ENCODE peak calls at places on chromosomes 11 and 22, in four cellular contexts. I, J, C and P are unnamed samples.

GRCh38 chr22:31229402-31230140 is 17.5 kb downstream of the LIMK2 start:
- DNase-seq in I (no peak), C (peak; percentile 75), J (peak; percentile 59), P (peak; percentile 81)

GRCh38 chr22:22700631-22701030 is 56.2 kb downstream of the GGTLC2 start:
- DNase-seq in C (no peak), I (no peak), J (no peak), P (no peak)

GRCh38 chr22:32177221-32177765 is 18.2 kb upstream of the C22orf42 start:
- DNase-seq in C (no peak), I (no peak), J (no peak), P (no peak)

GRCh38 chr11:118872403-118872821 is 11.3 kb upstream of the CXCR5 start:
- DNase-seq in I (no peak), C (no peak), J (no peak), P (no peak)

GRCh38 chr22:16838073-16838472 is 12.9 kb upstream of the XKR3 start:
- DNase-seq in J (no peak), I (no peak), C (no peak), P (no peak)

GRCh38 chr11:83464181-83464580 is 178.0 kb upstream of the CCDC90B start:
- DNase-seq in J (no peak), C (no peak), I (no peak), P (no peak)

GRCh38 chr11:102061276-102061675 is 14.0 kb downstream of the CFAP300 start:
- DNase-seq in C (no peak), I (no peak), J (no peak), P (no peak)

GRCh38 chr11:72553748-72554147 is 119.4 kb upstream of the CLPB start:
- DNase-seq in C (no peak), I (no peak), J (no peak), P (no peak)

GRCh38 chr11:15053201-15053685 is 20.1 kb upstream of the CALCB start:
- DNase-seq in J (no peak), C (no peak), I (no peak), P (no peak)

GRCh38 chr11:131491503-131491902 is 121.1 kb downstream of the NTM start:
- DNase-seq in J (no peak), C (no peak), I (no peak), P (no peak)

GRCh38 chr22:48699531-48699930 is 1128.1 kb downstream of the BRD1 start:
- DNase-seq in C (no peak), I (no peak), J (no peak), P (no peak)

GRCh38 chr11:44949160-44950035 is 1.3 kb downstream of the TP53I11 start:
- DNase-seq in C (peak; percentile 33), J (no peak), I (no peak), P (no peak)

GRCh38 chr11:118705796-118706545 is 26.5 kb upstream of the TREH start:
- DNase-seq in C (no peak), J (no peak), I (no peak), P (no peak)

GRCh38 chr11:26676641-26677040 is 45.2 kb downstream of the SLC5A12 start:
- DNase-seq in C (no peak), J (no peak), I (no peak), P (no peak)

GRCh38 chr11:16902979-16903378 is 111.2 kb downstream of the PLEKHA7 start:
- DNase-seq in J (no peak), I (no peak), C (no peak), P (no peak)

GRCh38 chr11:59862252-59862651 is 4.0 kb downstream of the TCN1 start:
- DNase-seq in C (no peak), I (no peak), J (no peak), P (no peak)

GRCh38 chr11:63020671-63021255 is 5.1 kb upstream of the SLC22A8 start:
- DNase-seq in J (no peak), I (no peak), C (no peak), P (no peak)

GRCh38 chr11:120563698-120564572 is 52.4 kb downstream of the GRIK4 start:
- DNase-seq in C (peak; percentile 33), I (no peak), J (peak; percentile 56), P (no peak)

GRCh38 chr22:29316429-29316828 is 932 bp upstream of the RASL10A start:
- DNase-seq in J (no peak), I (no peak), C (no peak), P (no peak)

GRCh38 chr11:94400075-94400838 is 962 bp downstream of the GPR83 start:
- DNase-seq in I (no peak), J (no peak), C (no peak), P (no peak)

GRCh38 chr22:38243007-38243775 is 29.6 kb downstream of the TMEM184B start:
- DNase-seq in J (peak; percentile 60), C (peak; percentile 61), I (no peak), P (peak; percentile 71)

GRCh38 chr11:70912226-70912840 is 340.0 kb downstream of the SHANK2 start:
- DNase-seq in I (no peak), J (no peak), C (no peak), P (no peak)

GRCh38 chr22:18096823-18097222 is 13.8 kb upstream of the TUBA8 start:
- DNase-seq in J (no peak), C (no peak), I (no peak), P (no peak)

GRCh38 chr22:49609207-49609876 is 218.3 kb downstream of the BRD1 start:
- DNase-seq in I (no peak), J (no peak), C (peak; percentile 4), P (no peak)

GRCh38 chr11:113384551-113384950 is 3.0 kb upstream of the ANKK1 start:
- DNase-seq in J (no peak), C (peak; percentile 23), I (no peak), P (no peak)

GRCh38 chr11:17443926-17444690 is 32.5 kb downstream of the ABCC8 start:
- DNase-seq in I (no peak), J (no peak), C (no peak), P (no peak)

GRCh38 chr11:48025293-48025982 is 45.1 kb downstream of the PTPRJ start:
- DNase-seq in I (no peak), C (no peak), J (no peak), P (no peak)

GRCh38 chr11:17781221-17781620 is 46.6 kb downstream of the KCNC1 start:
- DNase-seq in I (no peak), C (no peak), J (no peak), P (no peak)

GRCh38 chr11:46160100-46160499 is 38.8 kb upstream of the PHF21A start:
- DNase-seq in C (no peak), I (peak; percentile 68), J (no peak), P (peak; percentile 28)

DNA sequence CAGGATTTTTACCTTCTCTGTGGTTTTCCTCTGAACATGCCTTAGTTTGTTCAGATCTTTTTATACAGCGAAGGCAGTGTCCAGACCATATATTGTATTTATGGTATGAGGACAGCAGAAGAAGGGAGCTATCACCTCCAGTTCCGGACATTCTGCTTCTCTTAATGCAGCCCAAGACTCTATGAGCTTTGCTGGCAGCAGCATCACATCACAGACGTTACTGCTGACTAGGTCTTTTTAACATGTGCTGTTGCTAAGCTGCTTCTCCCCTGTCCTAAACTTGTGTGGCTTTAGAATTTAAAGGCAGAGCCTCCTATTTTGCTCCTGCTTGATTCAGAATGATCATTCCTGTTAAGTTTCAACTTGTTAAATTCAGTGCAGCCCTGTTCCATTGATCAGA is 13.4 kb downstream of the MICAL2 start:
- DNase-seq in I (no peak), J (no peak), C (no peak), P (no peak)
- H3K27ac ChIP-seq in I (peak overlapping the region; percentile 92), J (no peak overlapping the region), C (no peak overlapping the region), P (peak overlapping the region; percentile 54)

GRCh38 chr11:12725863-12726666 is 51.8 kb downstream of the TEAD1 start:
- DNase-seq in C (no peak), J (no peak), I (peak; percentile 60), P (no peak)

GRCh38 chr11:12725047-12725862 is 51.0 kb downstream of the TEAD1 start:
- DNase-seq in C (no peak), J (no peak), I (no peak), P (no peak)

GRCh38 chr11:12721816-12722604 is 47.8 kb downstream of the TEAD1 start:
- DNase-seq in C (no peak), J (no peak), I (no peak), P (no peak)

GRCh38 chr11:12724301-12725046 is 50.3 kb downstream of the TEAD1 start:
- DNase-seq in J (peak; percentile 83), I (no peak), C (peak; percentile 80), P (peak; percentile 75)

DNA sequence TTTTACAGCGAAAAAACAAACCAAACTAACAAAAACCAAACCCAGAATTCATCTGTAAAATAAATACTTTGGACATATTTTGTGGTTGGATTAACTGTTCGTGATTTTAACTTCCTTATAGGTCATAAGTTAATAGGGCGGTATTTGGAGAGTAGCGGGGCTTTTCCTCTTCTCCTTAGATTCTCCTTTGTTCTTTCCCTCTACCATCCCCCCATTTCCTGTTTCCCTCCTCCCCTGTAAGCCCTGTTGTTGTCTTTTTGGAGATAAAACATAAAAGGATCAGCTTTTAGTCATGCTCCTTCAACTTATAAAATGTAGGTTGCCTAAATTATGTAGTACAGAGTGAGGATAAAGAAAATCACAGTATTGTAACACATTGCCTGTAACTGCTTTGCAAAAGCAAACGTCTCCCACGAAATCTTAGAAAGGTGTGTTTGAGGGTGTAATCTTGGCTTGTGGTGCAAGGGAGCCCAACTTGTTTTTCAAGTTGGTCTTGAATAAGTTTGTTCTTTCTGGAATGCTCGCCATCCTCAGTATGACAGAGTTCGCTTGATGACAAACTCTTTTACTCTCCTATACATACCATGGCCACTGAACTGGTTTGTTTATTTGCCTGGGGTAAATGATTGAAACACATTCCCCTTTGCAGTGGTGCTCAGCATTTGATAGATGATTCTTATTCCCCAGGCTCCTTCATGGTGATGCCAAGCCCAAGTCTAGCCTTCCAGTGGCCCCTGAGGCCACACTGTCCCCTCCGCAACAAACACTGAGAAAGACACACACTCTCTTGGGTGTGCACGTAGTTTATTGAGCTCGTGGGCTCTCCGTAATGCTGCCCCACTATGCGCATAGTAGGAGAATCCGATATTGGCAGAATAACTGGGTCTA is 49.4 kb downstream of the TEAD1 start:
- DNase-seq in J (no peak), I (no peak), C (peak; percentile 29), P (peak; percentile 55)
- H3K4me1 ChIP-seq in J (peaks cover 23% of the 10 kb centered on the region), I (peaks cover 63% of the 10 kb centered on the region), C (peaks cover 47% of the 10 kb centered on the region), P (peaks cover 83% of the 10 kb centered on the region)

GRCh38 chr22:26586556-26587325 is 3.2 kb downstream of the TPST2 start:
- DNase-seq in I (no peak), J (peak; percentile 39), C (no peak), P (no peak)

GRCh38 chr22:26589367-26589844 is 526 bp downstream of the TPST2 start:
- DNase-seq in J (peak; percentile 42), I (no peak), C (peak; percentile 56), P (peak; percentile 38)

GRCh38 chr22:26588749-26589366 is 1.1 kb downstream of the TPST2 start:
- DNase-seq in C (no peak), J (no peak), I (no peak), P (no peak)

GRCh38 chr22:26589845-26590524 is at the start of gene TPST2:
- DNase-seq in C (peak; percentile 79), J (peak; percentile 80), I (peak; percentile 94), P (peak; percentile 83)

DNA sequence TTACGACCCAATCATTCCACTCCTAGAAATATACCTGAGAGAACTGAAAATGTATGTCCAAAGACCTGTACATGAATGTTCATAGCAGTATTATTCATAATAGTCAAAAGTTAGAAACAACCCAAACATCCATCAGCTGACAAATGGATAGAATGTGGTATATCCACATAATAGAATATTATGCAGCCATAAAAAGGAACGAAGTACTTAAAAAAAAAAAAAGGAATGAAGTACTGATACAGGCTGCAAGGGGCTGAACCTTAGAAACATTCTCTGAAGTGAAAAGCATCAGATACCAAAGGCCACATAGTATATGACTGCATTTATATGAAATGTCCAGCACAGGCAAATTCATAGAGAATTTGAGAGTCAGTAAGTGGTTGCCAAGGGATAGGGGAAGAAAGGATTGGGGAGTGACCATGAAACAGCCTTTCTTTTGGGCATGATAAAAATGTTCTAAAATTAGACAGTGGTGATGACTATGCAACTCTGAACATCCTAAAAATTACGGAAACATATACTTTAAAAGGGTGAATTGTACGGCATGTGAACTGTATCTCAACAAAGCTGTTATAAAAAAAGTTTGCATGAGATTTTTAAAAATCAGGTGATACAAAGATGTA is 1.8 kb downstream of the TPST2 start:
- DNase-seq in J (no peak), I (no peak), C (no peak), P (no peak)
- H3K4me3 ChIP-seq in J (no peak overlapping the region), I (no peak overlapping the region), C (no peak overlapping the region), P (peak overlapping the region; percentile 88)

GRCh38 chr11:10651579-10652361 is 41.8 kb downstream of the IRAG1 start:
- DNase-seq in I (no peak), J (no peak), C (no peak), P (no peak)
- H3K27ac ChIP-seq in I (peak overlapping the region; percentile 85), J (no peak overlapping the region), C (no peak overlapping the region), P (peak overlapping the region; percentile 52)